ENCODE peak calls at places on chromosomes 3 and 15, in seven cellular contexts. I is HepG2, Y is SK-N-SH, H is HCT116, K is H1, M is GM12878, J is K562. Z is an unnamed sample.

GRCh38 chr3:10398341-10398740 is 77.4 kb upstream of the SEC13 start:
- DNase-seq in I (no peak), Y (peak; percentile 40), H (no peak), K (no peak), M (no peak), J (no peak), Z (no peak)

GRCh38 chr3:124467980-124468902 is 262.0 kb upstream of the UMPS start:
- DNase-seq in I (peak; percentile 20), Y (peak; percentile 78), H (peak; percentile 26), K (peak; percentile 84), M (no peak), J (peak; percentile 56), Z (peak; percentile 62)

GRCh38 chr3:150721285-150722130 is 17.8 kb upstream of the ERICH6 start:
- DNase-seq in I (peak; percentile 67), Y (peak; percentile 73), H (peak; percentile 45), K (no peak), M (no peak), J (peak; percentile 76), Z (peak; percentile 60)

GRCh38 chr3:106794442-106794841 is 582.8 kb upstream of the CCDC54 start:
- DNase-seq in I (no peak), Y (no peak), H (no peak), K (no peak), M (no peak), J (no peak), Z (no peak)

GRCh38 chr3:197734667-197735318 is 1.9 kb downstream of the RUBCN start:
- DNase-seq in I (no peak), Y (no peak), H (no peak), K (no peak), M (peak; percentile 90), J (no peak), Z (no peak)

GRCh38 chr15:75097939-75098338 is 74.5 kb downstream of the PPCDC start:
- DNase-seq in I (no peak), Y (no peak), H (no peak), K (no peak), M (no peak), J (no peak), Z (no peak)

GRCh38 chr3:169266351-169266750 is 397.2 kb downstream of the MECOM start:
- DNase-seq in I (no peak), Y (no peak), H (no peak), K (no peak), M (no peak), J (no peak), Z (no peak)

GRCh38 chr15:60214201-60214600 is 183.6 kb downstream of the ANXA2 start:
- DNase-seq in I (no peak), Y (no peak), H (no peak), K (no peak), M (no peak), J (no peak), Z (no peak)

GRCh38 chr15:26864664-26865191 is 2.1 kb upstream of the GABRA5 start:
- DNase-seq in I (no peak), Y (peak; percentile 77), H (no peak), K (peak; percentile 68), M (no peak), J (peak; percentile 54), Z (peak; percentile 94)

GRCh38 chr15:75172168-75172841 is 29.4 kb upstream of the C15orf39 start:
- DNase-seq in I (no peak), Y (no peak), H (no peak), K (no peak), M (no peak), J (no peak), Z (no peak)

GRCh38 chr15:72784233-72784876 is 797 bp upstream of the ADPGK start:
- DNase-seq in I (peak; percentile 62), Y (peak; percentile 64), H (peak; percentile 59), K (peak; percentile 51), M (peak; percentile 43), J (peak; percentile 80), Z (peak; percentile 87)

GRCh38 chr15:59473226-59473625 is 35.2 kb downstream of the FAM81A start:
- DNase-seq in I (no peak), Y (no peak), H (no peak), K (no peak), M (no peak), J (no peak), Z (no peak)

GRCh38 chr3:18556503-18556902 is 131.4 kb upstream of the SATB1 start:
- DNase-seq in I (no peak), Y (no peak), H (no peak), K (no peak), M (peak; percentile 39), J (no peak), Z (no peak)

GRCh38 chr3:182644800-182645433 is 148.4 kb upstream of the ATP11B start:
- DNase-seq in I (no peak), Y (no peak), H (no peak), K (no peak), M (no peak), J (no peak), Z (no peak)

GRCh38 chr3:54599741-54600140 is 328.1 kb downstream of the LRTM1 start:
- DNase-seq in I (no peak), Y (peak; percentile 67), H (no peak), K (peak; percentile 45), M (no peak), J (no peak), Z (no peak)

GRCh38 chr3:149618151-149619123 is 39.4 kb downstream of the WWTR1 start:
- DNase-seq in I (no peak), Y (no peak), H (no peak), K (no peak), M (no peak), J (no peak), Z (peak; percentile 27)

GRCh38 chr15:28992340-28992864 is 106.6 kb downstream of the APBA2 start:
- DNase-seq in I (no peak), Y (no peak), H (no peak), K (no peak), M (no peak), J (no peak), Z (no peak)

GRCh38 chr3:138936763-138937689 is 9.9 kb downstream of the FOXL2 start:
- DNase-seq in I (no peak), Y (peak; percentile 44), H (no peak), K (no peak), M (no peak), J (no peak), Z (no peak)

GRCh38 chr3:15796771-15797599 is 794 bp downstream of the ANKRD28 start:
- DNase-seq in I (peak; percentile 52), Y (peak; percentile 9), H (peak; percentile 56), K (no peak), M (no peak), J (peak; percentile 42), Z (peak; percentile 13)

DNA sequence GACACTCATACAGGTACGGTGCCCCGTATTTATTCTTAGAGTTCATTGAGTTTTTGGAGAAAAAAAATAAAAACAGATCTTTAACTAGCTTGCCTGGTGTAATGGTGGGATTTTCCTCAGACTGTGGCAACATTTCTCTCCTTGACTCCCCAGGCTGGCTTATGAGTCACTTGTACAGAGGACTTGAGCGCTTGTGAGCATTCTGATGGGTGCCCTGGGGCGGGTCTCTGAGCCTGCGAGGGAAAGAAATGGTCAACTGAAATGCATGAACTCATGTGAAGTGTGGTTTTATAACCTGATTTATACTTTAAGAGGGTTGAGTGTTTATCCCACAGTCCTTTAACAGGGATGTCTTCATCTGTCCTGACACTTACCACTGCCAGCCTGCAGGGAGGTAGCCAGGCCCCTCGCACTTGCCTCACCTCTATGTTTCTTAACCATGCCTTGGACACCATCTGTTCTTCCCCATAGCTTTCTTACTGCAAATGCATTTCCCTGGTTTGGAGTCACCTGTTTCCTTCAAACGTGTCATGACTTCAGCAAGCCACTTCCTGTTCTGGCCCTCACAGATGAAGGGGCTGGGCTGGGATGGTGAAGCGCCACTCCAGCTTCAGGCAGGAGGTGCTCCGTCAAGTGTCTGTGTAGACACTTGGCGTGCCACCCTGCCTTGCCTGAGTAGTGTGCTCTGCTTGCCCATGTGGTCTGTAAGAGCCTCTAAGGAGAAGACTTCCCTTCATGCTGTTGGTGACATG is 118.7 kb downstream of the PDE8A start:
- DNase-seq in I (no peak), Y (no peak), H (no peak), K (no peak), M (no peak), J (no peak), Z (no peak)
- TF ChIP-seq JUND in I (no peak), Y (no peak), H (no peak), K (no peak), M (no peak), J (no peak), Z (no peak)

GRCh38 chr3:87261925-87262324 is 14.5 kb downstream of the POU1F1 start:
- DNase-seq in I (no peak), Y (no peak), H (no peak), K (no peak), M (no peak), J (no peak), Z (no peak)

DNA sequence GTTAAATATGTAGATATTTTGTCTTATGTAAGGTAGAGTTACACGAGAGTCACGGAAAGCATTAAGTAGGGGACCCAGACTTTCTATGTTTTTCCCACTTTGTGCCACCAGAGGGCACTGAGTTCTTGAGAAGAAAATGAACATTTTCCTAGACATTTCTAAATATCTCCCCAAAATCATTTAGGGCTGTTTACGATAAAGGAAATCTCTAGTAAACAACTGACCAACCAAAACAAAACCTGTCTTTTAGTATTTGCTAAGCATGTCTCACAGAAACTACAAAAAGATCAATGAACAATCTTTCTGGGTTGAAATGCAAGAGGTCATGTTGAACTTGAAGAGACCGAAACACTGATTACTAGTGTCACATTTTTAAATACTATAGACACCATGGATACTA is 16.1 kb downstream of the POU1F1 start:
- DNase-seq in I (peak; percentile 39), Y (peak; percentile 15), H (peak; percentile 44), K (peak; percentile 56), M (no peak), J (peak; percentile 57), Z (peak; percentile 67)
- TF ChIP-seq JUND in I (no peak), Y (no peak), H (no peak), K (no peak), M (no peak), J (no peak), Z (no peak)

DNA sequence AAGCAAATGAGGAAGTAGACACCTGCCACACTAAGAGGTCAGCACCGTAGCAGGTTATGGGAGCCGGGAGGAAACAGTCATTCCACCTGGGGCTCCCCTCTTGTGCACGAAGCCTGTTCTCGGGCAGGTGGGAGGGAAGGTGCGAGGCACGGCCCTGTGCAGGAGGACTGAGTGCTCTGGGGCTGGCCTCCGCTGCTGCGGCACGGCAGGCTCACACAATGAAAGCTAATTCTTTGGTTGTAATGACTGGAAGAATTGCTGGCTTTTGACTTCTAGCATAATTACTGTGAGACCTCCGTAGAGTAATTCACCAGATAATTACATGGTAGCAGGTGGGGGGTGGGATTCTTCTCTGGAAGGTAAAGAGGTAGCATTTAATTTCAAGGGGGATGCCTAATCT is 129.2 kb downstream of the TPRA1 start:
- DNase-seq in I (no peak), Y (no peak), H (no peak), K (no peak), M (no peak), J (no peak), Z (no peak)
- TF ChIP-seq JUND in I (no peak), Y (no peak), H (no peak), K (no peak), M (no peak), J (no peak), Z (no peak)

GRCh38 chr15:40859206-40859851 is 14.7 kb downstream of the RHOV start:
- DNase-seq in I (peak; percentile 69), Y (peak; percentile 84), H (peak; percentile 73), K (peak; percentile 98), M (no peak), J (peak; percentile 90), Z (peak; percentile 42)
- TF ChIP-seq JUND in I (no peak), Y (no peak), H (no peak), K (no peak), M (no peak), J (peak; percentile 42), Z (no peak)

Z was measured in T47D.